ENCODE peak calls at places on chromosomes 12 and 14, in four cellular contexts. W, K, A and D are unnamed samples.

GRCh38 chr14:92578511-92578910 is 64.9 kb downstream of the RIN3 start:
- DNase-seq in W (no peak), K (no peak), A (no peak), D (no peak)

GRCh38 chr12:114384746-114385145 is 21.2 kb downstream of the TBX5 start:
- DNase-seq in W (no peak), K (no peak), A (no peak), D (no peak)

GRCh38 chr14:54782803-54783659 is 119.6 kb downstream of the GCH1 start:
- DNase-seq in W (no peak), K (no peak), A (no peak), D (no peak)

GRCh38 chr12:6843118-6843902 is 2.6 kb downstream of the GNB3 start:
- DNase-seq in W (no peak), K (no peak), A (no peak), D (no peak)

GRCh38 chr12:133201888-133202287 is 20.6 kb downstream of the ZNF268 start:
- DNase-seq in W (no peak), K (no peak), A (no peak), D (no peak)

GRCh38 chr12:59431266-59431665 is 164.6 kb upstream of the SLC16A7 start:
- DNase-seq in W (no peak), K (no peak), A (no peak), D (no peak)

GRCh38 chr12:62761658-62762057 is 173.3 kb downstream of the PPM1H start:
- DNase-seq in W (no peak), K (no peak), A (no peak), D (no peak)

GRCh38 chr14:51880810-51881580 is 20.6 kb downstream of the GNG2 start:
- DNase-seq in W (no peak), K (no peak), A (no peak), D (no peak)

GRCh38 chr12:95212576-95212975 is 4.7 kb downstream of the FGD6 start:
- DNase-seq in W (no peak), K (no peak), A (no peak), D (no peak)

GRCh38 chr12:67726868-67727267 is 78.3 kb downstream of the DYRK2 start:
- DNase-seq in W (no peak), K (no peak), A (no peak), D (no peak)

GRCh38 chr14:98578204-98578603 is 693.8 kb downstream of the BCL11B start:
- DNase-seq in W (no peak), K (no peak), A (no peak), D (no peak)

GRCh38 chr12:108819920-108820699 is 37.3 kb downstream of the SSH1 start:
- DNase-seq in W (no peak), K (no peak), A (no peak), D (no peak)

GRCh38 chr12:130879212-130879686 is 7.4 kb downstream of the RAN start:
- DNase-seq in W (no peak), K (no peak), A (no peak), D (no peak)

GRCh38 chr12:123142518-123142840 is 8.4 kb downstream of the PITPNM2 start:
- DNase-seq in W (no peak), K (peak; percentile 15), A (no peak), D (no peak)

GRCh38 chr12:14854586-14855163 is 11.3 kb upstream of the ART4 start:
- DNase-seq in W (no peak), K (no peak), A (no peak), D (no peak)

GRCh38 chr12:72281145-72281544 is 9.0 kb downstream of the TRHDE start:
- DNase-seq in W (no peak), K (no peak), A (no peak), D (no peak)

GRCh38 chr12:108346022-108346633 is 7.0 kb upstream of the CMKLR1 start:
- DNase-seq in W (no peak), K (no peak), A (no peak), D (no peak)

GRCh38 chr12:130070017-130070653 is 92.1 kb upstream of the FZD10 start:
- DNase-seq in W (no peak), K (no peak), A (peak; percentile 40), D (no peak)

GRCh38 chr14:68546839-68547238 is 246.0 kb downstream of the ZFP36L1 start:
- DNase-seq in W (no peak), K (no peak), A (peak; percentile 47), D (no peak)

GRCh38 chr14:80576401-80576800 is 365.1 kb upstream of the DIO2 start:
- DNase-seq in W (no peak), K (no peak), A (no peak), D (no peak)

GRCh38 chr14:102590667-102591099 is 1.8 kb upstream of the RCOR1 start:
- DNase-seq in W (peak; percentile 54), K (no peak), A (peak; percentile 31), D (no peak)

GRCh38 chr14:72141084-72141483 is 208.9 kb downstream of the RGS6 start:
- DNase-seq in W (no peak), K (no peak), A (no peak), D (no peak)

GRCh38 chr14:57828713-57829112 is 37.2 kb downstream of the SLC35F4 start:
- DNase-seq in W (no peak), K (no peak), A (no peak), D (no peak)

GRCh38 chr14:91413547-91414474 is 3.8 kb downstream of the CCDC88C start:
- DNase-seq in W (no peak), K (no peak), A (no peak), D (no peak)

GRCh38 chr12:132410849-132411248 is 79.1 kb upstream of the FBRSL1 start:
- DNase-seq in W (no peak), K (no peak), A (no peak), D (no peak)

GRCh38 chr12:27608890-27609289 is 84.9 kb downstream of the PPFIBP1 start:
- DNase-seq in W (no peak), K (no peak), A (no peak), D (no peak)

GRCh38 chr12:113961921-113962710 is 4.0 kb downstream of the RBM19 start:
- DNase-seq in W (no peak), K (no peak), A (no peak), D (no peak)

DNA sequence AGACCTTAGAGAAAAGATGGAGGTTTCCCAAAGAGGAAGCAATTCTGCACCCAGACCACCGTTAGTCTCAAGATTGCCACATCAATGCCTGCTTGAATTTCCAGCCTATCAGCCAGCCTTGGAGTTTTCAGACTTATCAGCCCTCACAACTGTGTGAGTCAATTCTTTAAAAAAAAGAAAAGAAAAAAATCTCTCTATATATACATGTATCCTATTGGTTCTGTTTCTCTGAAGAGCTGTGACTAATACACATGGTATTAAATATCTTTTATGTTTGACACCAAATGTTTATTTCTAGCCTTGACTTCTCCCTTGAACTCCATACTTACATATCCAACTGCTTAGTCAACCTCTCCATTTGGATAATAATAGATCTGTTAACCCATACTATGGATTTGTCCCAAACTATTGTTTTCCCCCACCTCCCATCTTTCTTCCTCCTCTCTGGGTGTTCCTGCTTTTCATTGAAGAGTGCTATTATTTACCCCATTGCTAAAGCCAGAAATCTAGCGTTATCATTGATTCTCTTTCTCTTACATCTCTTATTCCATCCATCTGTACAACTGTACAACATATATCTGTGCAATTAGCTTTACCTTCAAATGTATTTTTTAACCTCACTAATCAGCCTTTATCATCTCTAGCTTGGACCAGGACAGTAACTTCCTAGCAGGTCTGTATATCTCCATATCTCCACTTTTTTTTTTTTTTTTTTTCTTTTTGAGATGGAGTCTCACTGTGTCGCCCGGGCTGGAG is 22.7 kb upstream of the EID3 start:
- DNase-seq in W (peak; percentile 68), K (no peak), A (no peak), D (no peak)
- H3K4me1 ChIP-seq in W (peaks cover 91% of the 10 kb centered on the region), K (peaks cover 8% of the 10 kb centered on the region), A (peaks cover 4% of the 10 kb centered on the region), D (no peaks in the 10 kb centered on the region)

DNA sequence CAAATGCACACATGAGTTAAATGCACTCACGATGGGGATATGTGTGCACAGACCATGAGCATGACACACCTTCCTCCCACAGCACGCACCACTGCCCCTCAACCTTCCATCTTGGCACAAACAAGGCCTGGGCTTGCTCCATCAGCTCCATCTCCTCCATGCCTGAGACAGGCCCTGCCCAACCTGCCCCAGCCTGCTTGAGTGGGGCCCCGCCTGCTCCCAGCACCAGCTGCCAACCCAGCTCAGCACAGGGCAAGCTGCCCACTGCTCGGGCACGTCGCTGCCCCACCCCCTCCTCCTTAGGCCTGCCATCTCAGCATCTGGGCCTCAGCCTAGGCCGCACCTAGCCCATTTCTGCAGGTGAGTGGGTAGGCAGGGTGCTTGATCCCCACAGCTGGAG is 27.6 kb upstream of the KRT78 start:
- DNase-seq in W (no peak), K (peak; percentile 79), A (no peak), D (no peak)
- H3K4me1 ChIP-seq in W (peaks cover 90% of the 10 kb centered on the region), K (peaks cover 86% of the 10 kb centered on the region), A (peaks cover 36% of the 10 kb centered on the region), D (peaks cover 18% of the 10 kb centered on the region)

DNA sequence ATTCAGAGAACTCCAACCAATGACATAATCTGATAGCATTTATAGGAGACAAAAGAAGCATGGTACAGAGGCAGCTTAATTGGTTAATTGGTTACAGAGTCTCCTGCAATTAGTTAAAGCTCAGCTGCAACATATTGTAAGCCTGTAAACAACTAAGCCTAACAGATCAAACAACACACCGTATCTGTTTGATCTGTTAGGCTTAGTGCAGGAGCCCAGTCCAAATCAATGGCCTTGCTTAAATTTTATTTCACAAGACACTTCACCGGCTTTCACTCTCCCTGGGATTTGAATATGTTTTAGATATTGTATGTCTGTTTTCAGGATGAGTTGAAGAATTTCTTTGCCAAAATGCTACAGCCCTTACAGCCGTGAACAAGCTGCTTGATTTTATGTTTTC is 5.4 kb upstream of the RNASE1 start:
- DNase-seq in W (no peak), K (no peak), A (no peak), D (no peak)
- H3K4me1 ChIP-seq in W (no peaks in the 10 kb centered on the region), K (no peaks in the 10 kb centered on the region), A (no peaks in the 10 kb centered on the region), D (no peaks in the 10 kb centered on the region)

GRCh38 chr14:100105357-100106169 is 40.3 kb downstream of the EVL start:
- DNase-seq in W (no peak), K (peak; percentile 59), A (peak; percentile 16), D (no peak)
- H3K4me1 ChIP-seq in W (peaks cover 13% of the 10 kb centered on the region), K (peaks cover 60% of the 10 kb centered on the region), A (peaks cover 28% of the 10 kb centered on the region), D (peaks cover 5% of the 10 kb centered on the region)

GRCh38 chr12:79327465-79327864 is 363.3 kb downstream of the PAWR start:
- DNase-seq in W (no peak), K (no peak), A (no peak), D (no peak)

GRCh38 chr12:79324571-79324970 is 366.2 kb downstream of the PAWR start:
- DNase-seq in W (no peak), K (no peak), A (no peak), D (no peak)

GRCh38 chr12:79326663-79327062 is 364.1 kb downstream of the PAWR start:
- DNase-seq in W (no peak), K (no peak), A (no peak), D (no peak)

GRCh38 chr12:79329933-79330332 is 360.8 kb downstream of the PAWR start:
- DNase-seq in W (no peak), K (no peak), A (no peak), D (no peak)

DNA sequence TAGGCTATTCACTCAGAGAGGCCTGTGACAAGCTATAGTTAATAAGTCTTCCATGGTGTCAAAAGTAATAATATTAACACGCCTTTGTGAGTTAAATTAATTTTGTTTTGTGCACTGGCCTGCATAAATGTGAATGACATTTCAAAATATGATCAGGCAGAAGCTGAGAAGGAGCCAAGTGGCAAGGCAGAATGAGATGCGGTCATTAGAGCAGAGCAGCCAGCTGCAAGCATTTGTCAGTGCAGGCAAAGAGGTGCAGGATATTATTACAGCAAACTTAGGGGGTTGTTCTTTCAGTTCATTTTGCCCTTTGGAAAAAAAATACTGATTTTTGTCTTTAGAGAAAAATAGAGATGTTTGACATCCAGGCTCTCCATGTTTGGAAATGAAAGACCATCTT is 364.5 kb downstream of the PAWR start:
- DNase-seq in W (no peak), K (no peak), A (no peak), D (no peak)
- H3K4me1 ChIP-seq in W (no peaks in the 10 kb centered on the region), K (no peaks in the 10 kb centered on the region), A (no peaks in the 10 kb centered on the region), D (no peaks in the 10 kb centered on the region)